ENCODE peak calls at places on chromosomes 12 and 14, in nine cellular contexts. One of them, this sample, is unnamed. For H3K4me1, the result is how much of the 10 kb centered on the place peaks cover.

GRCh38 chr14:69845787-69846186 is 33.4 kb upstream of the SMOC1 start:
- DNase-seq in hepatocyte: peak
- DNase-seq in PC-3: no peak
- DNase-seq in MM.1S: no peak
- DNase-seq in neural progenitor cell: no peak
- DNase-seq in GM23338: no peak
- DNase-seq in SK-N-SH: no peak
- DNase-seq in HCT116: no peak
- DNase-seq in GM23248: peak
- DNase-seq in this sample: no peak

GRCh38 chr12:114339626-114340025 is 66.3 kb downstream of the TBX5 start:
- DNase-seq in SK-N-SH: no peak
- DNase-seq in GM23248: peak
- DNase-seq in hepatocyte: no peak
- DNase-seq in HCT116: no peak
- DNase-seq in neural progenitor cell: no peak
- DNase-seq in MM.1S: no peak
- DNase-seq in PC-3: peak
- DNase-seq in GM23338: no peak
- DNase-seq in this sample: no peak

GRCh38 chr14:88488897-88489296 is 65.9 kb downstream of the PTPN21 start:
- DNase-seq in GM23338: no peak
- DNase-seq in HCT116: no peak
- DNase-seq in hepatocyte: no peak
- DNase-seq in SK-N-SH: no peak
- DNase-seq in neural progenitor cell: no peak
- DNase-seq in GM23248: no peak
- DNase-seq in PC-3: no peak
- DNase-seq in MM.1S: no peak
- DNase-seq in this sample: no peak

GRCh38 chr12:102527256-102527720 is 46.9 kb upstream of the IGF1 start:
- DNase-seq in GM23248: peak
- DNase-seq in SK-N-SH: no peak
- DNase-seq in MM.1S: no peak
- DNase-seq in neural progenitor cell: no peak
- DNase-seq in HCT116: no peak
- DNase-seq in hepatocyte: no peak
- DNase-seq in GM23338: no peak
- DNase-seq in PC-3: no peak
- DNase-seq in this sample: no peak

GRCh38 chr12:70196732-70197361 is 46.4 kb upstream of the CNOT2 start:
- DNase-seq in GM23338: no peak
- DNase-seq in HCT116: no peak
- DNase-seq in neural progenitor cell: no peak
- DNase-seq in SK-N-SH: peak
- DNase-seq in PC-3: no peak
- DNase-seq in MM.1S: no peak
- DNase-seq in hepatocyte: no peak
- DNase-seq in GM23248: peak
- DNase-seq in this sample: no peak

GRCh38 chr14:104171029-104171697 is 32.8 kb downstream of the KIF26A start:
- DNase-seq in GM23248: no peak
- DNase-seq in SK-N-SH: no peak
- DNase-seq in GM23338: peak
- DNase-seq in hepatocyte: peak
- DNase-seq in MM.1S: no peak
- DNase-seq in PC-3: peak
- DNase-seq in HCT116: no peak
- DNase-seq in neural progenitor cell: peak
- DNase-seq in this sample: no peak

GRCh38 chr14:99689266-99690236 is 5.5 kb downstream of the CYP46A1 start:
- DNase-seq in MM.1S: no peak
- DNase-seq in GM23248: no peak
- DNase-seq in PC-3: no peak
- DNase-seq in GM23338: no peak
- DNase-seq in HCT116: no peak
- DNase-seq in SK-N-SH: no peak
- DNase-seq in hepatocyte: no peak
- DNase-seq in neural progenitor cell: no peak
- DNase-seq in this sample: no peak

GRCh38 chr14:105192866-105193731 is 12.0 kb upstream of the NUDT14 start:
- DNase-seq in MM.1S: no peak
- DNase-seq in GM23248: peak
- DNase-seq in SK-N-SH: no peak
- DNase-seq in HCT116: no peak
- DNase-seq in GM23338: no peak
- DNase-seq in neural progenitor cell: no peak
- DNase-seq in PC-3: no peak
- DNase-seq in hepatocyte: no peak
- DNase-seq in this sample: no peak

GRCh38 chr12:61798778-61799177 is 461.4 kb upstream of the USP15 start:
- DNase-seq in MM.1S: no peak
- DNase-seq in GM23338: no peak
- DNase-seq in hepatocyte: no peak
- DNase-seq in SK-N-SH: no peak
- DNase-seq in neural progenitor cell: no peak
- DNase-seq in HCT116: no peak
- DNase-seq in GM23248: no peak
- DNase-seq in PC-3: no peak
- DNase-seq in this sample: no peak

GRCh38 chr12:82672811-82673495 is 13.8 kb upstream of the TMTC2 start:
- DNase-seq in neural progenitor cell: no peak
- DNase-seq in hepatocyte: no peak
- DNase-seq in GM23248: no peak
- DNase-seq in SK-N-SH: no peak
- DNase-seq in HCT116: no peak
- DNase-seq in PC-3: peak
- DNase-seq in MM.1S: no peak
- DNase-seq in GM23338: no peak
- DNase-seq in this sample: no peak

GRCh38 chr14:73173092-73173735 is 36.9 kb downstream of the PSEN1 start:
- DNase-seq in GM23338: peak
- DNase-seq in HCT116: peak
- DNase-seq in hepatocyte: peak
- DNase-seq in PC-3: peak
- DNase-seq in neural progenitor cell: peak
- DNase-seq in MM.1S: peak
- DNase-seq in GM23248: peak
- DNase-seq in SK-N-SH: peak
- DNase-seq in this sample: peak

GRCh38 chr12:70722584-70723343 is 85.5 kb upstream of the PTPRB start:
- DNase-seq in hepatocyte: no peak
- DNase-seq in GM23338: no peak
- DNase-seq in MM.1S: peak
- DNase-seq in PC-3: no peak
- DNase-seq in neural progenitor cell: no peak
- DNase-seq in HCT116: no peak
- DNase-seq in GM23248: no peak
- DNase-seq in SK-N-SH: peak
- DNase-seq in this sample: no peak

GRCh38 chr12:497501-498160 is 37.9 kb downstream of the B4GALNT3 start:
- DNase-seq in SK-N-SH: no peak
- DNase-seq in hepatocyte: no peak
- DNase-seq in GM23248: no peak
- DNase-seq in GM23338: no peak
- DNase-seq in neural progenitor cell: peak
- DNase-seq in HCT116: no peak
- DNase-seq in PC-3: peak
- DNase-seq in MM.1S: no peak
- DNase-seq in this sample: no peak

GRCh38 chr12:5083955-5084849 is 40.5 kb downstream of the KCNA5 start:
- DNase-seq in HCT116: peak
- DNase-seq in GM23248: peak
- DNase-seq in PC-3: peak
- DNase-seq in neural progenitor cell: peak
- DNase-seq in SK-N-SH: peak
- DNase-seq in MM.1S: peak
- DNase-seq in hepatocyte: peak
- DNase-seq in GM23338: peak
- DNase-seq in this sample: peak

GRCh38 chr14:96145116-96145864 is 59.3 kb upstream of the BDKRB2 start:
- DNase-seq in hepatocyte: no peak
- DNase-seq in GM23338: no peak
- DNase-seq in GM23248: peak
- DNase-seq in SK-N-SH: no peak
- DNase-seq in HCT116: no peak
- DNase-seq in MM.1S: no peak
- DNase-seq in PC-3: peak
- DNase-seq in neural progenitor cell: no peak
- DNase-seq in this sample: no peak

GRCh38 chr14:103243764-103244737 is 90.0 kb upstream of the EIF5 start:
- DNase-seq in MM.1S: no peak
- DNase-seq in HCT116: no peak
- DNase-seq in PC-3: no peak
- DNase-seq in GM23338: no peak
- DNase-seq in GM23248: no peak
- DNase-seq in neural progenitor cell: no peak
- DNase-seq in hepatocyte: peak
- DNase-seq in SK-N-SH: no peak
- DNase-seq in this sample: no peak

GRCh38 chr14:60091550-60092511 is at the start of gene PCNX4:
- DNase-seq in neural progenitor cell: peak
- DNase-seq in MM.1S: peak
- DNase-seq in HCT116: peak
- DNase-seq in GM23338: peak
- DNase-seq in PC-3: peak
- DNase-seq in GM23248: peak
- DNase-seq in hepatocyte: peak
- DNase-seq in SK-N-SH: peak
- DNase-seq in this sample: peak

GRCh38 chr14:60092516-60092915 is 793 bp downstream of the PCNX4 start:
- DNase-seq in GM23338: peak
- DNase-seq in SK-N-SH: peak
- DNase-seq in hepatocyte: peak
- DNase-seq in HCT116: no peak
- DNase-seq in MM.1S: peak
- DNase-seq in neural progenitor cell: peak
- DNase-seq in PC-3: peak
- DNase-seq in GM23248: peak
- DNase-seq in this sample: peak

GRCh38 chr14:60093606-60094005 is 1.9 kb downstream of the PCNX4 start:
- DNase-seq in MM.1S: no peak
- DNase-seq in PC-3: peak
- DNase-seq in neural progenitor cell: no peak
- DNase-seq in SK-N-SH: no peak
- DNase-seq in GM23338: no peak
- DNase-seq in GM23248: peak
- DNase-seq in HCT116: no peak
- DNase-seq in hepatocyte: no peak
- DNase-seq in this sample: no peak

GRCh38 chr14:60094306-60094897 is 2.7 kb downstream of the PCNX4 start:
- DNase-seq in MM.1S: no peak
- DNase-seq in neural progenitor cell: peak
- DNase-seq in PC-3: peak
- DNase-seq in GM23248: peak
- DNase-seq in hepatocyte: no peak
- DNase-seq in GM23338: peak
- DNase-seq in HCT116: no peak
- DNase-seq in SK-N-SH: no peak
- DNase-seq in this sample: peak

DNA sequence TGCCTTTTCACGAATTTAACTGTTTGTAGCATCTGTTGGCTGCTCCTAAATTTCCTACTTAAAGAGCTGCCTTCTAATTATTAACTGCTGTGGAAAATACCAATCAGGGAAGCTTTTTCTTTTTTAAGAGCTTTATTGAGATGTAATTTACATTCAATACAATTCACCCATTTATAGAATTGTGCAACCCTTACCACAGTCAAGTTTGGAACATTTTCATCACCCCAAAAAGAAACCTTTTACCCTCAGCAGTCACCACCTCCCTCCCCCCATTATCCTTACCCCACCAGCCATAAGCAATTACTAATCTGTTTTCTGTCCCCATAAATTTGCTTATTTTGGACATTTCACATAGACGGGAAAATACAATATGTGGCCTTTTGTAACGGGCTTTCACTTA is 1.4 kb downstream of the PCNX4 start:
- DNase-seq in GM23248: peak
- DNase-seq in PC-3: peak
- DNase-seq in neural progenitor cell: no peak
- DNase-seq in HCT116: no peak
- DNase-seq in SK-N-SH: no peak
- DNase-seq in MM.1S: no peak
- DNase-seq in GM23338: no peak
- DNase-seq in hepatocyte: no peak
- DNase-seq in this sample: no peak
- H2AFZ ChIP-seq in GM23248: peak
- H2AFZ ChIP-seq in PC-3: peak
- H2AFZ ChIP-seq in neural progenitor cell: no peak
- H2AFZ ChIP-seq in HCT116: no peak
- H2AFZ ChIP-seq in SK-N-SH: no peak
- H2AFZ ChIP-seq in MM.1S: no peak
- H2AFZ ChIP-seq in GM23338: no peak
- H2AFZ ChIP-seq in hepatocyte: peak
- H2AFZ ChIP-seq in this sample: peak

GRCh38 chr14:68784995-68785816 is 7.7 kb downstream of the ZFP36L1 start:
- DNase-seq in PC-3: peak
- DNase-seq in MM.1S: no peak
- DNase-seq in SK-N-SH: no peak
- DNase-seq in hepatocyte: peak
- DNase-seq in GM23338: no peak
- DNase-seq in HCT116: peak
- DNase-seq in neural progenitor cell: no peak
- DNase-seq in GM23248: peak
- DNase-seq in this sample: no peak
- H3K4me1 ChIP-seq in PC-3: half or more
- H3K4me1 ChIP-seq in MM.1S: under half
- H3K4me1 ChIP-seq in SK-N-SH: under half
- H3K4me1 ChIP-seq in hepatocyte: half or more
- H3K4me1 ChIP-seq in GM23338: under half
- H3K4me1 ChIP-seq in HCT116: half or more
- H3K4me1 ChIP-seq in neural progenitor cell: under half
- H3K4me1 ChIP-seq in GM23248: half or more
- H3K4me1 ChIP-seq in this sample: half or more

DNA sequence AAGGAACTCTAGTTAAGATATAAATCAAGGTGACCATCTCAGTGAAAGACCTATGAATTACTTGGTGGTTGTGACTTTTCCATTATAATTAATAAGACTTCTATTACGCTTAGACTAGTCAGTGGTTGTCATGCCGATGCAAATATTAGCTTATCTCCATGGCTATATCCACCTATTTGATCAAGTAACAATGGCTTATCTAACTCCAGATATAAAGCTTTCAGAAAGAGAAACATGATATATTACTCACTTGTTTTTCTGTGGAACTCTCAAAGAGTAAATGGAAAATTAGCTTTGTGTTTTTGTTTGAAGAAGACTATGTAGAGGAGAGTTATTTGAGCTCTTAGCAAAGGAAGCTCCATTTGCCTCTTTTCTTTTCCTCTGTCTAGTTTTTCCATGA is 323.8 kb upstream of the DCN start:
- DNase-seq in GM23248: no peak
- DNase-seq in MM.1S: no peak
- DNase-seq in neural progenitor cell: no peak
- DNase-seq in HCT116: no peak
- DNase-seq in GM23338: no peak
- DNase-seq in SK-N-SH: no peak
- DNase-seq in PC-3: no peak
- DNase-seq in hepatocyte: no peak
- DNase-seq in this sample: no peak
- TF ChIP-seq EZH2phosphoT487 in GM23248: no peak
- TF ChIP-seq EZH2phosphoT487 in MM.1S: no peak
- TF ChIP-seq EZH2phosphoT487 in neural progenitor cell: no peak
- TF ChIP-seq EZH2phosphoT487 in HCT116: no peak
- TF ChIP-seq EZH2phosphoT487 in GM23338: no peak
- TF ChIP-seq EZH2phosphoT487 in SK-N-SH: no peak
- TF ChIP-seq EZH2phosphoT487 in PC-3: no peak
- TF ChIP-seq EZH2phosphoT487 in hepatocyte: no peak
- TF ChIP-seq EZH2phosphoT487 in this sample: no peak

GRCh38 chr12:49230810-49231209 is 34.1 kb upstream of the TUBA1C start:
- DNase-seq in GM23248: no peak
- DNase-seq in hepatocyte: no peak
- DNase-seq in HCT116: no peak
- DNase-seq in MM.1S: no peak
- DNase-seq in PC-3: no peak
- DNase-seq in GM23338: no peak
- DNase-seq in neural progenitor cell: no peak
- DNase-seq in SK-N-SH: no peak
- DNase-seq in this sample: no peak
- H2AFZ ChIP-seq in GM23248: no peak
- H2AFZ ChIP-seq in hepatocyte: no peak
- H2AFZ ChIP-seq in HCT116: no peak
- H2AFZ ChIP-seq in MM.1S: no peak
- H2AFZ ChIP-seq in PC-3: no peak
- H2AFZ ChIP-seq in GM23338: no peak
- H2AFZ ChIP-seq in neural progenitor cell: no peak
- H2AFZ ChIP-seq in SK-N-SH: no peak
- H2AFZ ChIP-seq in this sample: no peak

This sample was measured in OCI-LY7.